ENCODE peak calls at places on chromosomes 4 and X, in nine cellular contexts. One of them, this sample, is unnamed.

GRCh38 chrX:74420194-74421035 is 878 bp upstream of the SLC16A2 start:
- DNase-seq in activated naive CD4-positive, alpha-beta T cell treated with anti-CD3 and anti-CD28 coated beads for 36 hours: peak
- DNase-seq in lung microvascular endothelial cell: peak
- DNase-seq in amygdala: peak
- DNase-seq in stimulated activated CD4-positive, alpha-beta T cell treated with anti-CD3 and anti-CD28 coated beads, Interleukin-1b, Interleukin-23, amount 100 ng/mL, for 24 hours: no peak
- DNase-seq in naive thymus-derived CD8-positive, alpha-beta T cell: peak
- DNase-seq in HTR-8/SVneo: peak
- DNase-seq in C1 segment of cervical spinal cord: peak
- DNase-seq in amniotic epithelial cell: peak
- DNase-seq in this sample: peak

GRCh38 chr4:140604544-140604943 is 35.8 kb upstream of the UCP1 start:
- DNase-seq in activated naive CD4-positive, alpha-beta T cell treated with anti-CD3 and anti-CD28 coated beads for 36 hours: no peak
- DNase-seq in lung microvascular endothelial cell: no peak
- DNase-seq in amygdala: no peak
- DNase-seq in stimulated activated CD4-positive, alpha-beta T cell treated with anti-CD3 and anti-CD28 coated beads, Interleukin-1b, Interleukin-23, amount 100 ng/mL, for 24 hours: no peak
- DNase-seq in naive thymus-derived CD8-positive, alpha-beta T cell: no peak
- DNase-seq in HTR-8/SVneo: no peak
- DNase-seq in C1 segment of cervical spinal cord: no peak
- DNase-seq in amniotic epithelial cell: no peak
- DNase-seq in this sample: no peak

GRCh38 chr4:96585304-96585703 is 745.4 kb downstream of the PDHA2 start:
- DNase-seq in activated naive CD4-positive, alpha-beta T cell treated with anti-CD3 and anti-CD28 coated beads for 36 hours: no peak
- DNase-seq in lung microvascular endothelial cell: no peak
- DNase-seq in amygdala: no peak
- DNase-seq in stimulated activated CD4-positive, alpha-beta T cell treated with anti-CD3 and anti-CD28 coated beads, Interleukin-1b, Interleukin-23, amount 100 ng/mL, for 24 hours: no peak
- DNase-seq in naive thymus-derived CD8-positive, alpha-beta T cell: no peak
- DNase-seq in HTR-8/SVneo: no peak
- DNase-seq in C1 segment of cervical spinal cord: no peak
- DNase-seq in amniotic epithelial cell: no peak
- DNase-seq in this sample: no peak

GRCh38 chr4:41632481-41633073 is 94.6 kb downstream of the LIMCH1 start:
- DNase-seq in activated naive CD4-positive, alpha-beta T cell treated with anti-CD3 and anti-CD28 coated beads for 36 hours: no peak
- DNase-seq in lung microvascular endothelial cell: no peak
- DNase-seq in amygdala: no peak
- DNase-seq in stimulated activated CD4-positive, alpha-beta T cell treated with anti-CD3 and anti-CD28 coated beads, Interleukin-1b, Interleukin-23, amount 100 ng/mL, for 24 hours: no peak
- DNase-seq in naive thymus-derived CD8-positive, alpha-beta T cell: no peak
- DNase-seq in HTR-8/SVneo: peak
- DNase-seq in C1 segment of cervical spinal cord: no peak
- DNase-seq in amniotic epithelial cell: peak
- DNase-seq in this sample: no peak

GRCh38 chr4:74692973-74693372 is 101.3 kb downstream of the BTC start:
- DNase-seq in activated naive CD4-positive, alpha-beta T cell treated with anti-CD3 and anti-CD28 coated beads for 36 hours: no peak
- DNase-seq in lung microvascular endothelial cell: no peak
- DNase-seq in amygdala: no peak
- DNase-seq in stimulated activated CD4-positive, alpha-beta T cell treated with anti-CD3 and anti-CD28 coated beads, Interleukin-1b, Interleukin-23, amount 100 ng/mL, for 24 hours: no peak
- DNase-seq in naive thymus-derived CD8-positive, alpha-beta T cell: no peak
- DNase-seq in HTR-8/SVneo: no peak
- DNase-seq in C1 segment of cervical spinal cord: no peak
- DNase-seq in amniotic epithelial cell: peak
- DNase-seq in this sample: no peak

GRCh38 chr4:82431026-82431745 is 796 bp downstream of the ENOPH1 start:
- DNase-seq in activated naive CD4-positive, alpha-beta T cell treated with anti-CD3 and anti-CD28 coated beads for 36 hours: peak
- DNase-seq in lung microvascular endothelial cell: no peak
- DNase-seq in amygdala: no peak
- DNase-seq in stimulated activated CD4-positive, alpha-beta T cell treated with anti-CD3 and anti-CD28 coated beads, Interleukin-1b, Interleukin-23, amount 100 ng/mL, for 24 hours: no peak
- DNase-seq in naive thymus-derived CD8-positive, alpha-beta T cell: no peak
- DNase-seq in HTR-8/SVneo: no peak
- DNase-seq in C1 segment of cervical spinal cord: no peak
- DNase-seq in amniotic epithelial cell: peak
- DNase-seq in this sample: peak

GRCh38 chr4:123667496-123667895 is 270.9 kb downstream of the SPRY1 start:
- DNase-seq in activated naive CD4-positive, alpha-beta T cell treated with anti-CD3 and anti-CD28 coated beads for 36 hours: no peak
- DNase-seq in lung microvascular endothelial cell: no peak
- DNase-seq in amygdala: no peak
- DNase-seq in stimulated activated CD4-positive, alpha-beta T cell treated with anti-CD3 and anti-CD28 coated beads, Interleukin-1b, Interleukin-23, amount 100 ng/mL, for 24 hours: no peak
- DNase-seq in naive thymus-derived CD8-positive, alpha-beta T cell: no peak
- DNase-seq in HTR-8/SVneo: no peak
- DNase-seq in C1 segment of cervical spinal cord: no peak
- DNase-seq in amniotic epithelial cell: no peak
- DNase-seq in this sample: no peak

GRCh38 chrX:3728454-3728853 is 15.0 kb upstream of the PRKX start:
- DNase-seq in activated naive CD4-positive, alpha-beta T cell treated with anti-CD3 and anti-CD28 coated beads for 36 hours: no peak
- DNase-seq in lung microvascular endothelial cell: no peak
- DNase-seq in amygdala: no peak
- DNase-seq in stimulated activated CD4-positive, alpha-beta T cell treated with anti-CD3 and anti-CD28 coated beads, Interleukin-1b, Interleukin-23, amount 100 ng/mL, for 24 hours: no peak
- DNase-seq in naive thymus-derived CD8-positive, alpha-beta T cell: no peak
- DNase-seq in HTR-8/SVneo: no peak
- DNase-seq in C1 segment of cervical spinal cord: no peak
- DNase-seq in amniotic epithelial cell: peak
- DNase-seq in this sample: no peak

GRCh38 chr4:100632163-100632562 is 114.3 kb upstream of the EMCN start:
- DNase-seq in activated naive CD4-positive, alpha-beta T cell treated with anti-CD3 and anti-CD28 coated beads for 36 hours: no peak
- DNase-seq in lung microvascular endothelial cell: no peak
- DNase-seq in amygdala: no peak
- DNase-seq in stimulated activated CD4-positive, alpha-beta T cell treated with anti-CD3 and anti-CD28 coated beads, Interleukin-1b, Interleukin-23, amount 100 ng/mL, for 24 hours: no peak
- DNase-seq in naive thymus-derived CD8-positive, alpha-beta T cell: no peak
- DNase-seq in HTR-8/SVneo: no peak
- DNase-seq in C1 segment of cervical spinal cord: peak
- DNase-seq in amniotic epithelial cell: no peak
- DNase-seq in this sample: no peak

GRCh38 chr4:156779046-156779445 is 192.6 kb downstream of the PDGFC start:
- DNase-seq in activated naive CD4-positive, alpha-beta T cell treated with anti-CD3 and anti-CD28 coated beads for 36 hours: no peak
- DNase-seq in lung microvascular endothelial cell: no peak
- DNase-seq in amygdala: no peak
- DNase-seq in stimulated activated CD4-positive, alpha-beta T cell treated with anti-CD3 and anti-CD28 coated beads, Interleukin-1b, Interleukin-23, amount 100 ng/mL, for 24 hours: no peak
- DNase-seq in naive thymus-derived CD8-positive, alpha-beta T cell: no peak
- DNase-seq in HTR-8/SVneo: no peak
- DNase-seq in C1 segment of cervical spinal cord: no peak
- DNase-seq in amniotic epithelial cell: peak
- DNase-seq in this sample: no peak

GRCh38 chr4:145388043-145388442 is 93.6 kb upstream of the SMAD1 start:
- DNase-seq in activated naive CD4-positive, alpha-beta T cell treated with anti-CD3 and anti-CD28 coated beads for 36 hours: no peak
- DNase-seq in lung microvascular endothelial cell: peak
- DNase-seq in amygdala: no peak
- DNase-seq in stimulated activated CD4-positive, alpha-beta T cell treated with anti-CD3 and anti-CD28 coated beads, Interleukin-1b, Interleukin-23, amount 100 ng/mL, for 24 hours: no peak
- DNase-seq in naive thymus-derived CD8-positive, alpha-beta T cell: no peak
- DNase-seq in HTR-8/SVneo: no peak
- DNase-seq in C1 segment of cervical spinal cord: no peak
- DNase-seq in amniotic epithelial cell: no peak
- DNase-seq in this sample: no peak

GRCh38 chr4:42464550-42465124 is 67.3 kb downstream of the SHISA3 start:
- DNase-seq in activated naive CD4-positive, alpha-beta T cell treated with anti-CD3 and anti-CD28 coated beads for 36 hours: no peak
- DNase-seq in lung microvascular endothelial cell: no peak
- DNase-seq in amygdala: no peak
- DNase-seq in stimulated activated CD4-positive, alpha-beta T cell treated with anti-CD3 and anti-CD28 coated beads, Interleukin-1b, Interleukin-23, amount 100 ng/mL, for 24 hours: no peak
- DNase-seq in naive thymus-derived CD8-positive, alpha-beta T cell: no peak
- DNase-seq in HTR-8/SVneo: no peak
- DNase-seq in C1 segment of cervical spinal cord: no peak
- DNase-seq in amniotic epithelial cell: no peak
- DNase-seq in this sample: no peak

This sample was measured in B cell.